ENCODE peak calls at places on chromosomes 2 and 18, in ten cellular contexts. O, V, T, H, D, L, W, P, U and K are unnamed samples.

GRCh38 chr18:30765247-30765646 is 277.3 kb downstream of the DSC3 start:
- DNase-seq in O (no peak), V (no peak), T (no peak), H (no peak), D (no peak), L (no peak), W (no peak), P (no peak), U (no peak), K (no peak)

GRCh38 chr2:196063773-196064172 is 4.9 kb downstream of the DNAH7 start:
- DNase-seq in O (no peak), V (no peak), T (no peak), H (no peak), D (no peak), L (no peak), W (no peak), P (no peak), U (no peak), K (no peak)

GRCh38 chr18:32742620-32743019 is 30.2 kb downstream of the KLHL14 start:
- DNase-seq in O (no peak), V (no peak), T (no peak), H (no peak), D (no peak), L (no peak), W (no peak), P (no peak), U (no peak), K (peak)

GRCh38 chr18:79400091-79400590 is 4.4 kb downstream of the NFATC1 start:
- DNase-seq in O (no peak), V (peak), T (peak), H (no peak), D (peak), L (no peak), W (peak), P (peak), U (peak), K (no peak)

GRCh38 chr2:16425462-16426336 is 239.9 kb downstream of the CYRIA start:
- DNase-seq in O (no peak), V (no peak), T (peak), H (no peak), D (no peak), L (no peak), W (no peak), P (no peak), U (no peak), K (peak)

GRCh38 chr2:239896075-239896474 is 129.1 kb downstream of the NDUFA10 start:
- DNase-seq in O (no peak), V (no peak), T (no peak), H (no peak), D (no peak), L (no peak), W (no peak), P (no peak), U (no peak), K (no peak)

GRCh38 chr2:187617925-187618324 is 63.7 kb upstream of the TFPI start:
- DNase-seq in O (no peak), V (no peak), T (no peak), H (no peak), D (no peak), L (no peak), W (no peak), P (no peak), U (no peak), K (no peak)

GRCh38 chr2:134231296-134231964 is 22.4 kb upstream of the MGAT5 start:
- DNase-seq in O (no peak), V (no peak), T (no peak), H (no peak), D (no peak), L (no peak), W (no peak), P (peak), U (no peak), K (no peak)

GRCh38 chr18:55422456-55423185 is 165.4 kb downstream of the TCF4 start:
- DNase-seq in O (no peak), V (no peak), T (peak), H (no peak), D (no peak), L (no peak), W (no peak), P (peak), U (no peak), K (no peak)

GRCh38 chr2:224556381-224556780 is 28.8 kb downstream of the CUL3 start:
- DNase-seq in O (no peak), V (no peak), T (no peak), H (no peak), D (no peak), L (no peak), W (no peak), P (no peak), U (no peak), K (no peak)

GRCh38 chr18:13286456-13287125 is 68.0 kb downstream of the LDLRAD4 start:
- DNase-seq in O (no peak), V (no peak), T (no peak), H (no peak), D (no peak), L (no peak), W (no peak), P (no peak), U (no peak), K (no peak)

GRCh38 chr2:120441744-120442471 is 96.0 kb downstream of the INHBB start:
- DNase-seq in O (no peak), V (peak), T (peak), H (no peak), D (no peak), L (peak), W (peak), P (peak), U (peak), K (no peak)

GRCh38 chr2:191008286-191008685 is 5.7 kb downstream of the STAT1 start:
- DNase-seq in O (no peak), V (no peak), T (no peak), H (no peak), D (no peak), L (no peak), W (no peak), P (no peak), U (no peak), K (no peak)

GRCh38 chr2:216556202-216556601 is 57.6 kb downstream of the RPL37A start:
- DNase-seq in O (no peak), V (no peak), T (no peak), H (no peak), D (no peak), L (no peak), W (no peak), P (no peak), U (no peak), K (no peak)

GRCh38 chr2:210663574-210663973 is 107.2 kb downstream of the CPS1 start:
- DNase-seq in O (no peak), V (peak), T (peak), H (peak), D (no peak), L (no peak), W (no peak), P (peak), U (peak), K (peak)

GRCh38 chr2:64094663-64095382 is 49.4 kb downstream of the PELI1 start:
- DNase-seq in O (no peak), V (no peak), T (no peak), H (no peak), D (no peak), L (no peak), W (no peak), P (no peak), U (no peak), K (no peak)

GRCh38 chr2:127153691-127154158 is 46.8 kb upstream of the BIN1 start:
- DNase-seq in O (peak), V (peak), T (peak), H (no peak), D (no peak), L (no peak), W (no peak), P (peak), U (no peak), K (no peak)

GRCh38 chr2:46351388-46352141 is 54.4 kb downstream of the EPAS1 start:
- DNase-seq in O (no peak), V (no peak), T (peak), H (no peak), D (peak), L (no peak), W (peak), P (no peak), U (no peak), K (no peak)

GRCh38 chr2:227862227-227862740 is 9.1 kb upstream of the DAW1 start:
- DNase-seq in O (no peak), V (peak), T (peak), H (peak), D (no peak), L (no peak), W (peak), P (peak), U (no peak), K (no peak)

GRCh38 chr2:156999657-157000056 is 257.8 kb upstream of the GALNT5 start:
- DNase-seq in O (no peak), V (peak), T (no peak), H (no peak), D (no peak), L (no peak), W (no peak), P (no peak), U (no peak), K (no peak)

GRCh38 chr2:85439986-85440385 is 21.5 kb downstream of the SH2D6 start:
- DNase-seq in O (no peak), V (no peak), T (no peak), H (no peak), D (no peak), L (no peak), W (peak), P (no peak), U (no peak), K (no peak)

GRCh38 chr2:154350911-154351310 is 347.6 kb upstream of the KCNJ3 start:
- DNase-seq in O (no peak), V (no peak), T (no peak), H (no peak), D (no peak), L (no peak), W (no peak), P (no peak), U (no peak), K (no peak)

GRCh38 chr2:71456617-71457016 is 3.3 kb downstream of the DYSF start:
- DNase-seq in O (no peak), V (no peak), T (no peak), H (no peak), D (no peak), L (peak), W (no peak), P (no peak), U (no peak), K (no peak)